ENCODE peak calls at places on chromosomes 13 and 19, in nine cellular contexts. One of them, this sample, is unnamed.

GRCh38 chr19:5188548-5189317 is 151.9 kb downstream of the PTPRS start:
- DNase-seq in GM12891: no peak
- DNase-seq in CD8-positive, alpha-beta T cell: no peak
- DNase-seq in GM04503: no peak
- DNase-seq in amygdala: no peak
- DNase-seq in endothelial cell of umbilical vein: no peak
- DNase-seq in AG09309: no peak
- DNase-seq in HuH-7.5: no peak
- DNase-seq in left ventricle myocardium inferior: no peak
- DNase-seq in this sample: no peak

GRCh38 chr19:48090281-48090802 is 20.3 kb downstream of the PLA2G4C start:
- DNase-seq in GM12891: no peak
- DNase-seq in CD8-positive, alpha-beta T cell: no peak
- DNase-seq in GM04503: peak; percentile 97
- DNase-seq in amygdala: no peak
- DNase-seq in endothelial cell of umbilical vein: no peak
- DNase-seq in AG09309: peak; percentile 65
- DNase-seq in HuH-7.5: no peak
- DNase-seq in left ventricle myocardium inferior: no peak
- DNase-seq in this sample: no peak

GRCh38 chr13:106089251-106089940 is 446.1 kb downstream of the EFNB2 start:
- DNase-seq in GM12891: no peak
- DNase-seq in CD8-positive, alpha-beta T cell: no peak
- DNase-seq in GM04503: no peak
- DNase-seq in amygdala: no peak
- DNase-seq in endothelial cell of umbilical vein: no peak
- DNase-seq in AG09309: no peak
- DNase-seq in HuH-7.5: no peak
- DNase-seq in left ventricle myocardium inferior: no peak
- DNase-seq in this sample: no peak

GRCh38 chr13:106602178-106602577 is 34.2 kb upstream of the ARGLU1 start:
- DNase-seq in GM12891: no peak
- DNase-seq in CD8-positive, alpha-beta T cell: no peak
- DNase-seq in GM04503: no peak
- DNase-seq in amygdala: no peak
- DNase-seq in endothelial cell of umbilical vein: no peak
- DNase-seq in AG09309: no peak
- DNase-seq in HuH-7.5: no peak
- DNase-seq in left ventricle myocardium inferior: no peak
- DNase-seq in this sample: no peak

GRCh38 chr13:104898484-104898883 is 1637.0 kb downstream of the EFNB2 start:
- DNase-seq in GM12891: no peak
- DNase-seq in CD8-positive, alpha-beta T cell: no peak
- DNase-seq in GM04503: no peak
- DNase-seq in amygdala: no peak
- DNase-seq in endothelial cell of umbilical vein: no peak
- DNase-seq in AG09309: no peak
- DNase-seq in HuH-7.5: no peak
- DNase-seq in left ventricle myocardium inferior: no peak
- DNase-seq in this sample: no peak

GRCh38 chr19:38506723-38507550 is 73.4 kb downstream of the RYR1 start:
- DNase-seq in GM12891: peak; percentile 96
- DNase-seq in CD8-positive, alpha-beta T cell: peak; percentile 77
- DNase-seq in GM04503: no peak
- DNase-seq in amygdala: peak; percentile 37
- DNase-seq in endothelial cell of umbilical vein: peak; percentile 68
- DNase-seq in AG09309: no peak
- DNase-seq in HuH-7.5: peak; percentile 93
- DNase-seq in left ventricle myocardium inferior: peak; percentile 54
- DNase-seq in this sample: peak; percentile 98

GRCh38 chr19:2550431-2551171 is 74.7 kb downstream of the GADD45B start:
- DNase-seq in GM12891: no peak
- DNase-seq in CD8-positive, alpha-beta T cell: no peak
- DNase-seq in GM04503: no peak
- DNase-seq in amygdala: peak; percentile 61
- DNase-seq in endothelial cell of umbilical vein: no peak
- DNase-seq in AG09309: no peak
- DNase-seq in HuH-7.5: no peak
- DNase-seq in left ventricle myocardium inferior: peak; percentile 62
- DNase-seq in this sample: no peak

GRCh38 chr13:85287528-85287927 is 511.7 kb downstream of the SLITRK6 start:
- DNase-seq in GM12891: no peak
- DNase-seq in CD8-positive, alpha-beta T cell: no peak
- DNase-seq in GM04503: no peak
- DNase-seq in amygdala: no peak
- DNase-seq in endothelial cell of umbilical vein: no peak
- DNase-seq in AG09309: no peak
- DNase-seq in HuH-7.5: no peak
- DNase-seq in left ventricle myocardium inferior: no peak
- DNase-seq in this sample: no peak

GRCh38 chr19:29409121-29409862 is 116.5 kb upstream of the VSTM2B start:
- DNase-seq in GM12891: no peak
- DNase-seq in CD8-positive, alpha-beta T cell: no peak
- DNase-seq in GM04503: no peak
- DNase-seq in amygdala: no peak
- DNase-seq in endothelial cell of umbilical vein: no peak
- DNase-seq in AG09309: no peak
- DNase-seq in HuH-7.5: no peak
- DNase-seq in left ventricle myocardium inferior: no peak
- DNase-seq in this sample: no peak

GRCh38 chr13:111404746-111405145 is 84.3 kb downstream of the TEX29 start:
- DNase-seq in GM12891: no peak
- DNase-seq in CD8-positive, alpha-beta T cell: no peak
- DNase-seq in GM04503: no peak
- DNase-seq in amygdala: no peak
- DNase-seq in endothelial cell of umbilical vein: no peak
- DNase-seq in AG09309: no peak
- DNase-seq in HuH-7.5: no peak
- DNase-seq in left ventricle myocardium inferior: no peak
- DNase-seq in this sample: no peak

GRCh38 chr19:6233051-6233826 is 46.5 kb downstream of the MLLT1 start:
- DNase-seq in GM12891: peak; percentile 13
- DNase-seq in CD8-positive, alpha-beta T cell: no peak
- DNase-seq in GM04503: no peak
- DNase-seq in amygdala: no peak
- DNase-seq in endothelial cell of umbilical vein: peak; percentile 71
- DNase-seq in AG09309: no peak
- DNase-seq in HuH-7.5: peak; percentile 19
- DNase-seq in left ventricle myocardium inferior: peak; percentile 78
- DNase-seq in this sample: no peak

GRCh38 chr13:32881792-32882175 is 134.4 kb upstream of the KL start:
- DNase-seq in GM12891: no peak
- DNase-seq in CD8-positive, alpha-beta T cell: no peak
- DNase-seq in GM04503: no peak
- DNase-seq in amygdala: no peak
- DNase-seq in endothelial cell of umbilical vein: no peak
- DNase-seq in AG09309: no peak
- DNase-seq in HuH-7.5: no peak
- DNase-seq in left ventricle myocardium inferior: no peak
- DNase-seq in this sample: no peak

GRCh38 chr19:38535212-38535611 is 82.5 kb downstream of the MAP4K1 start:
- DNase-seq in GM12891: no peak
- DNase-seq in CD8-positive, alpha-beta T cell: no peak
- DNase-seq in GM04503: no peak
- DNase-seq in amygdala: no peak
- DNase-seq in endothelial cell of umbilical vein: no peak
- DNase-seq in AG09309: no peak
- DNase-seq in HuH-7.5: no peak
- DNase-seq in left ventricle myocardium inferior: no peak
- DNase-seq in this sample: no peak

GRCh38 chr19:1765182-1765903 is 12.0 kb downstream of the ONECUT3 start:
- DNase-seq in GM12891: no peak
- DNase-seq in CD8-positive, alpha-beta T cell: no peak
- DNase-seq in GM04503: no peak
- DNase-seq in amygdala: no peak
- DNase-seq in endothelial cell of umbilical vein: no peak
- DNase-seq in AG09309: no peak
- DNase-seq in HuH-7.5: no peak
- DNase-seq in left ventricle myocardium inferior: no peak
- DNase-seq in this sample: no peak

GRCh38 chr13:64753606-64754005 is 2476.5 kb downstream of the PCDH9 start:
- DNase-seq in GM12891: no peak
- DNase-seq in CD8-positive, alpha-beta T cell: no peak
- DNase-seq in GM04503: no peak
- DNase-seq in amygdala: no peak
- DNase-seq in endothelial cell of umbilical vein: no peak
- DNase-seq in AG09309: no peak
- DNase-seq in HuH-7.5: no peak
- DNase-seq in left ventricle myocardium inferior: no peak
- DNase-seq in this sample: no peak

GRCh38 chr19:15836345-15836594 is 20.8 kb upstream of the OR10H1 start:
- DNase-seq in GM12891: no peak
- DNase-seq in CD8-positive, alpha-beta T cell: peak; percentile 61
- DNase-seq in GM04503: peak; percentile 3
- DNase-seq in amygdala: no peak
- DNase-seq in endothelial cell of umbilical vein: peak; percentile 30
- DNase-seq in AG09309: no peak
- DNase-seq in HuH-7.5: no peak
- DNase-seq in left ventricle myocardium inferior: no peak
- DNase-seq in this sample: no peak

GRCh38 chr19:51368366-51369282 is at the start of gene CLDND2:
- DNase-seq in GM12891: no peak
- DNase-seq in CD8-positive, alpha-beta T cell: peak; percentile 60
- DNase-seq in GM04503: no peak
- DNase-seq in amygdala: no peak
- DNase-seq in endothelial cell of umbilical vein: no peak
- DNase-seq in AG09309: no peak
- DNase-seq in HuH-7.5: no peak
- DNase-seq in left ventricle myocardium inferior: no peak
- DNase-seq in this sample: peak; percentile 31

GRCh38 chr19:4049432-4049831 is 17.3 kb downstream of the ZBTB7A start:
- DNase-seq in GM12891: no peak
- DNase-seq in CD8-positive, alpha-beta T cell: no peak
- DNase-seq in GM04503: no peak
- DNase-seq in amygdala: no peak
- DNase-seq in endothelial cell of umbilical vein: no peak
- DNase-seq in AG09309: no peak
- DNase-seq in HuH-7.5: no peak
- DNase-seq in left ventricle myocardium inferior: peak; percentile 68
- DNase-seq in this sample: no peak

GRCh38 chr13:67914535-67914934 is 684.4 kb upstream of the PCDH9 start:
- DNase-seq in GM12891: no peak
- DNase-seq in CD8-positive, alpha-beta T cell: no peak
- DNase-seq in GM04503: no peak
- DNase-seq in amygdala: no peak
- DNase-seq in endothelial cell of umbilical vein: no peak
- DNase-seq in AG09309: no peak
- DNase-seq in HuH-7.5: no peak
- DNase-seq in left ventricle myocardium inferior: no peak
- DNase-seq in this sample: no peak

GRCh38 chr13:103039183-103039582 is 27.0 kb downstream of the SLC10A2 start:
- DNase-seq in GM12891: no peak
- DNase-seq in CD8-positive, alpha-beta T cell: no peak
- DNase-seq in GM04503: no peak
- DNase-seq in amygdala: no peak
- DNase-seq in endothelial cell of umbilical vein: no peak
- DNase-seq in AG09309: no peak
- DNase-seq in HuH-7.5: no peak
- DNase-seq in left ventricle myocardium inferior: no peak
- DNase-seq in this sample: no peak

GRCh38 chr13:111282997-111283396 is 37.4 kb upstream of the TEX29 start:
- DNase-seq in GM12891: no peak
- DNase-seq in CD8-positive, alpha-beta T cell: no peak
- DNase-seq in GM04503: no peak
- DNase-seq in amygdala: no peak
- DNase-seq in endothelial cell of umbilical vein: no peak
- DNase-seq in AG09309: no peak
- DNase-seq in HuH-7.5: no peak
- DNase-seq in left ventricle myocardium inferior: no peak
- DNase-seq in this sample: no peak

GRCh38 chr13:44618326-44618725 is 42.2 kb upstream of the TSC22D1 start:
- DNase-seq in GM12891: no peak
- DNase-seq in CD8-positive, alpha-beta T cell: no peak
- DNase-seq in GM04503: no peak
- DNase-seq in amygdala: no peak
- DNase-seq in endothelial cell of umbilical vein: no peak
- DNase-seq in AG09309: no peak
- DNase-seq in HuH-7.5: no peak
- DNase-seq in left ventricle myocardium inferior: no peak
- DNase-seq in this sample: no peak

GRCh38 chr13:111095031-111095840 is 19.9 kb upstream of the ARHGEF7 start:
- DNase-seq in GM12891: no peak
- DNase-seq in CD8-positive, alpha-beta T cell: no peak
- DNase-seq in GM04503: no peak
- DNase-seq in amygdala: no peak
- DNase-seq in endothelial cell of umbilical vein: no peak
- DNase-seq in AG09309: no peak
- DNase-seq in HuH-7.5: no peak
- DNase-seq in left ventricle myocardium inferior: no peak
- DNase-seq in this sample: no peak

GRCh38 chr13:105343134-105343806 is 1192.2 kb downstream of the EFNB2 start:
- DNase-seq in GM12891: no peak
- DNase-seq in CD8-positive, alpha-beta T cell: no peak
- DNase-seq in GM04503: no peak
- DNase-seq in amygdala: no peak
- DNase-seq in endothelial cell of umbilical vein: peak; percentile 13
- DNase-seq in AG09309: no peak
- DNase-seq in HuH-7.5: no peak
- DNase-seq in left ventricle myocardium inferior: no peak
- DNase-seq in this sample: no peak

GRCh38 chr19:36973021-36973843 is 57.1 kb downstream of the ZNF568 start:
- DNase-seq in GM12891: peak; percentile 79
- DNase-seq in CD8-positive, alpha-beta T cell: peak; percentile 72
- DNase-seq in GM04503: peak; percentile 37
- DNase-seq in amygdala: peak; percentile 83
- DNase-seq in endothelial cell of umbilical vein: peak; percentile 62
- DNase-seq in AG09309: peak; percentile 11
- DNase-seq in HuH-7.5: peak; percentile 14
- DNase-seq in left ventricle myocardium inferior: peak; percentile 87
- DNase-seq in this sample: peak; percentile 92

GRCh38 chr19:19420570-19421301 is 15.3 kb downstream of the GATAD2A start:
- DNase-seq in GM12891: no peak
- DNase-seq in CD8-positive, alpha-beta T cell: peak; percentile 70
- DNase-seq in GM04503: no peak
- DNase-seq in amygdala: no peak
- DNase-seq in endothelial cell of umbilical vein: no peak
- DNase-seq in AG09309: no peak
- DNase-seq in HuH-7.5: no peak
- DNase-seq in left ventricle myocardium inferior: no peak
- DNase-seq in this sample: peak; percentile 57

GRCh38 chr19:5435642-5436017 is 19.6 kb upstream of the ZNRF4 start:
- DNase-seq in GM12891: no peak
- DNase-seq in CD8-positive, alpha-beta T cell: no peak
- DNase-seq in GM04503: no peak
- DNase-seq in amygdala: no peak
- DNase-seq in endothelial cell of umbilical vein: no peak
- DNase-seq in AG09309: no peak
- DNase-seq in HuH-7.5: no peak
- DNase-seq in left ventricle myocardium inferior: no peak
- DNase-seq in this sample: no peak

GRCh38 chr19:1312732-1313694 is 27.3 kb downstream of the EFNA2 start:
- DNase-seq in GM12891: no peak
- DNase-seq in CD8-positive, alpha-beta T cell: no peak
- DNase-seq in GM04503: no peak
- DNase-seq in amygdala: no peak
- DNase-seq in endothelial cell of umbilical vein: peak; percentile 41
- DNase-seq in AG09309: no peak
- DNase-seq in HuH-7.5: peak; percentile 92
- DNase-seq in left ventricle myocardium inferior: no peak
- DNase-seq in this sample: no peak

GRCh38 chr13:73390100-73390499 is 331.3 kb downstream of the KLF5 start:
- DNase-seq in GM12891: no peak
- DNase-seq in CD8-positive, alpha-beta T cell: no peak
- DNase-seq in GM04503: no peak
- DNase-seq in amygdala: no peak
- DNase-seq in endothelial cell of umbilical vein: no peak
- DNase-seq in AG09309: no peak
- DNase-seq in HuH-7.5: no peak
- DNase-seq in left ventricle myocardium inferior: no peak
- DNase-seq in this sample: no peak

GRCh38 chr13:20400774-20401173 is 124.9 kb downstream of the CRYL1 start:
- DNase-seq in GM12891: no peak
- DNase-seq in CD8-positive, alpha-beta T cell: no peak
- DNase-seq in GM04503: peak; percentile 34
- DNase-seq in amygdala: no peak
- DNase-seq in endothelial cell of umbilical vein: no peak
- DNase-seq in AG09309: peak; percentile 16
- DNase-seq in HuH-7.5: no peak
- DNase-seq in left ventricle myocardium inferior: no peak
- DNase-seq in this sample: no peak

GRCh38 chr13:33721719-33722118 is 96.2 kb upstream of the RFC3 start:
- DNase-seq in GM12891: no peak
- DNase-seq in CD8-positive, alpha-beta T cell: no peak
- DNase-seq in GM04503: peak; percentile 34
- DNase-seq in amygdala: no peak
- DNase-seq in endothelial cell of umbilical vein: peak; percentile 15
- DNase-seq in AG09309: no peak
- DNase-seq in HuH-7.5: no peak
- DNase-seq in left ventricle myocardium inferior: no peak
- DNase-seq in this sample: no peak

This sample was measured in activated CD4-positive, alpha-beta T cell treated with anti-CD3 and anti-CD28 coated beads for 36 hours.